ENCODE peak calls at places on chromosomes 11 and 22, in six cellular contexts. T is epithelial cell of esophagus, A is fibroblast of mammary gland, K is neural progenitor cell, B is fibroblast of the aortic adventitia, N is left ventricle myocardium inferior. J is an unnamed sample.

GRCh38 chr11:96339704-96340554 is 3.1 kb downstream of the MAML2 start:
- DNase-seq in A (peak), T (no peak), B (peak), N (no peak), K (no peak), J (no peak)

GRCh38 chr11:113651018-113651417 is 55.1 kb downstream of the TMPRSS5 start:
- DNase-seq in T (no peak), K (no peak), A (no peak), B (no peak), N (no peak), J (no peak)

GRCh38 chr11:83326326-83326725 is 40.2 kb upstream of the CCDC90B start:
- DNase-seq in A (no peak), N (no peak), B (no peak), K (no peak), T (no peak), J (no peak)

GRCh38 chr22:35349704-35350538 is 31.0 kb upstream of the HMOX1 start:
- DNase-seq in A (no peak), B (peak), N (no peak), T (no peak), K (peak), J (no peak)

GRCh38 chr11:133078591-133079179 is 453.6 kb downstream of the OPCML start:
- DNase-seq in A (peak), B (peak), N (no peak), K (peak), T (peak), J (no peak)

GRCh38 chr11:76685841-76686240 is 15.3 kb upstream of the LRRC32 start:
- DNase-seq in T (no peak), K (no peak), B (no peak), A (no peak), N (no peak), J (no peak)

GRCh38 chr22:36383110-36383581 is 4.6 kb downstream of the MYH9 start:
- DNase-seq in A (peak), K (no peak), N (no peak), T (no peak), B (peak), J (peak)

GRCh38 chr11:69113646-69114340 is 41.9 kb upstream of the SMIM38 start:
- DNase-seq in K (no peak), N (no peak), A (no peak), B (no peak), T (no peak), J (no peak)

GRCh38 chr11:105923814-105924213 is 98.2 kb downstream of the MSANTD4 start:
- DNase-seq in N (no peak), T (peak), A (peak), B (peak), K (no peak), J (no peak)

GRCh38 chr11:19553683-19554333 is 158.8 kb upstream of the NAV2 start:
- DNase-seq in N (peak), K (peak), A (peak), T (peak), B (peak), J (peak)

GRCh38 chr11:67656278-67656922 is 5.9 kb upstream of the ACY3 start:
- DNase-seq in N (no peak), T (peak), B (peak), K (no peak), A (peak), J (no peak)

GRCh38 chr11:8917157-8917820 is 6.3 kb downstream of the AKIP1 start:
- DNase-seq in A (peak), T (peak), K (peak), B (peak), N (no peak), J (no peak)

GRCh38 chr11:27183672-27184457 is 143.2 kb downstream of the BBOX1 start:
- DNase-seq in T (peak), A (peak), B (peak), K (peak), N (no peak), J (peak)

GRCh38 chr11:45304992-45305335 is 18.8 kb upstream of the SYT13 start:
- DNase-seq in A (no peak), B (no peak), K (no peak), N (no peak), T (no peak), J (no peak)
- H3K4me3 ChIP-seq in A (no peak), B (no peak), K (no peak), N (no peak), T (no peak), J (no peak)

DNA sequence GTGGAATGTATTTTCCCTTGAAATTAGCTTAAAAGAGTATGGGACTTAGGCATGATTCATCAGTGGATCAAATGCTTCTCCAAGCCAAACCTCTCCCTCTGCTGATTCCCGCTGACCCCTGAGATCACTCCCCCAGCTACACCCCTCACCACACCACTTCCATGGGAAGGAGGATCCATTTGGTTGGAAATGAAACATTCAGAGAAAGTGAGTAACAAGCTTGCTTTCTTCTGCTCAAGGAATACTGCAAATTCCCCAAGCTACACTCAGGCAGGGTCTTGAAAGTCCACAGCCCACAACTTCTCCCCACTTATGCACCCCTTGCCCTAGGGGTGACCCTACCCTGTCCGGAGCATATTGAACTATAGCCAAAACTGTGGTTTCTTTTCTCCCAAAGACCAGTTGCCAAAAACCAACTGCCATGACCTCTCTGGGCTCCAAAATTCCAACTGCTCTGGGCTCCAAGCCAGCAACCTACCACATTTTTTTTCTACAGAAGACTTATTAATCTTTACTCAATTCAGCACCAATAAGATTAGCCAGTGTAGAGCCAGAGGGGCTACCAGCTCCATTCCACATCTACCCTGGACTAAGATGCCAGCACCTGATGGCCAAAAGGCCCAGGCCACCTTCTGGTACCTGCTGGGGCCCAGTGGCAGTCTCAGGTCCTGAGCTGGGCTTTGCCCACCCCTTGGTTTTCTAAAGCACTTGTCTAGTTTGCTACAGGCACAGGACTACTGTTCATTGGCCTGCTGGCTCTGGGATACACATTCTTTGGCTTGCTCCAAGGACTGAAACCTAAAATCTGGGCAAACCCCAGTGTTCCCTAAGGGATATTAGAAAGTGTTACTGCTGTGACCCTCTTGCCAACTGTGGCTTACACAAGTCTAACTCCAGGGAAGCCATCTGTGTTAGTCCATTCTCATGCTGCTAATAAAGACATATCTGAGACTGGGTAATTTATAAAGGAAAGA is 101.1 kb downstream of the MICAL3 start:
- DNase-seq in T (no peak), K (no peak), A (peak), N (no peak), B (peak), J (peak)
- H3K4me3 ChIP-seq in T (no peak), K (no peak), A (peak), N (no peak), B (peak), J (no peak)

DNA sequence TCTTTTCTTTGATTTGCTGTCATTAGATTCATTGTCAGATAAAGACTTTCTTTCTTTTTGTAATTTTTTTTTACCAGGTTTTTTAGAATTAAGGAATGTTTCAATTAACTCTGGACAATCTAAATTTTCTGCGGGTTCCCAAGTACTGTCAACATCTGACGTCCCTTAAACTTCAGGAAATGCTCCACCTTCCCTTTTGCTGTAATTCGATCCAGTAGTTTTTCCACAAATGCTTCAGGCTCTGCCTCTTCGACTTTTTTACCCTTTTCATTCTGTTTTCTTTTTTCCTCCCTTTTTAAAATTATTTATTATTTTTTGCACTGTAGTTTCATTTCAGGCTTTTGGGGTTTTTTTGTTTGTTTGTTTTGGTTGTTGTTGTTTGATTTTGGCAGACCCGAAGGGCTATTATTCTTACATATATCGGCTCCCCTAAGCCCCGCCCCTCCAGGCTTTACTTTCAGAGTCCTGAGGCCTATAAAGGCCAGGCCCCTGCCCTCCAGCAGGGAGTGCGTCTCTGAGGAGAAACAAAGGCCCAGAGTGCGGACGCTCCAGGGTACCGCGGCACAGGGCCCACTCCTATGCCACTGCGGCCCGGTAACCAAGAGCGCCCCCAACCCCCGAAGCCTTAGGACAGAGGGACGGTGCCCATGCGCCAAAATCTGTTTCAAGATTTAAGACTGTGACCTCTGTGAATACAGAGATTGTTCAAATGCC is 116.4 kb downstream of the TYR start:
- DNase-seq in K (peak), N (peak), B (peak), T (peak), A (peak), J (peak)
- H3K4me3 ChIP-seq in K (peak), N (peak), B (no peak), T (no peak), A (peak), J (peak)

GRCh38 chr11:60952742-60953170 is 780 bp upstream of the SLC15A3 start:
- DNase-seq in K (no peak), N (no peak), T (no peak), B (no peak), A (no peak), J (no peak)
- H3K4me3 ChIP-seq in K (no peak), N (peak), T (no peak), B (peak), A (no peak), J (peak)

DNA sequence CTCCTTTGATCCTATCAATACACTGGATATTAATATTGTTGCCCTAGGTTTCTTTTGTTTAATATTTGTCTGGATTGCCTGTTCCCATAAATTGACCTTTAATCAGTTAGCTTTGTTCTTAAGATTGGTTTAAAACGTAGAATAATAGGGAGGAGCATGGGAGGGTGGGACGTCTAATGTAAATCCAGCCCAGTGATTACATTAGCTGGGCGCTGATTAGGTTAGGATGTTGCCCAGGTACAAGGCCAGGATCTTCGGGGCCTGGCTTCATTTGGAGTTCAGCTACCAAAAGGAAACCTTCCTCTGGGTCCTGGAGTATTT is at the start of gene SRSF8:
- DNase-seq in N (no peak), T (no peak), A (no peak), K (no peak), B (no peak), J (no peak)
- H3K4me3 ChIP-seq in N (peak), T (peak), A (peak), K (peak), B (peak), J (peak)

GRCh38 chr11:59088164-59088563 is 2.1 kb downstream of the GLYATL1B start:
- DNase-seq in A (no peak), B (no peak), K (no peak), N (no peak), T (no peak), J (no peak)
- H3K4me3 ChIP-seq in A (no peak), B (no peak), K (no peak), N (no peak), T (no peak), J (no peak)

GRCh38 chr11:117875397-117876048 is 935 bp downstream of the FXYD6 start:
- DNase-seq in A (no peak), B (no peak), T (no peak), K (peak), N (peak), J (no peak)

GRCh38 chr11:117876341-117877119 is at the start of gene FXYD6:
- DNase-seq in T (no peak), K (peak), A (no peak), N (peak), B (no peak), J (peak)

GRCh38 chr11:117876049-117876340 is 463 bp downstream of the FXYD6 start:
- DNase-seq in K (no peak), B (no peak), N (no peak), A (no peak), T (no peak), J (no peak)

GRCh38 chr11:117878314-117878938 is 2.0 kb upstream of the FXYD6 start:
- DNase-seq in N (no peak), K (no peak), A (no peak), T (no peak), B (no peak), J (no peak)

DNA sequence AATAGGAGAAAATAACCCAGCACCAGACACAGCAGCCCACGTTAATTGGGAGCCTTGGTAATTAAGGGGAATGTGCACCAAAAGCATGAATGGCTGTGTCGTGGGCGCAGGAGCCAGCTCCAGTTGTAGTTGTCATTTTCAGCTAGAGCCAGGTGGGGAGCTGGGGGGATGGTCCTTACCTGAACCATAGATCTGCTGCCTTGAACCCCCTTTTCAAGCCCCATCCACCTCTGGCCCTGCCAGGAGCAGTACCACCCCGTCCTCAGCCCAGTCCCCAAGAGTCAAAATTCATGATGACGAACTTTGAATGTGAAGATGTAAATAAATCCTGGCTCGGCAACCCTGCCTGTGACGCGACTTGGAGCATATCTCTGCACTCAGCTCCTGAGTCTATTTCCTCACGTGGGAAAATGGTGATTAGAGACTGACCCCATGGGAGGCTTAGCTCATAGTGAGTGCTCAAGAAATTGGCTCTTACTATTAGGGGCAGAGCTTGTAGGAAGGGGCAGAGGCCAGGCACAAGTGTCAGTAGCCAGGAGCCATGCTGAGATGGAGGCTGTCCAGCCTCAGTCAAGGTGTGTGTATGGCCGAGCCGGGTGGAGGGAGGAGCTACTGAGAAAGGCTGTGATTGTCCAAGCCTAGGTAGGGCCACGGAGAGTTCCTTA is 794 bp upstream of the FXYD6 start:
- DNase-seq in A (peak), T (no peak), N (peak), B (no peak), K (no peak), J (peak)
- H3K4me3 ChIP-seq in A (no peak), T (no peak), N (peak), B (no peak), K (peak), J (no peak)

DNA sequence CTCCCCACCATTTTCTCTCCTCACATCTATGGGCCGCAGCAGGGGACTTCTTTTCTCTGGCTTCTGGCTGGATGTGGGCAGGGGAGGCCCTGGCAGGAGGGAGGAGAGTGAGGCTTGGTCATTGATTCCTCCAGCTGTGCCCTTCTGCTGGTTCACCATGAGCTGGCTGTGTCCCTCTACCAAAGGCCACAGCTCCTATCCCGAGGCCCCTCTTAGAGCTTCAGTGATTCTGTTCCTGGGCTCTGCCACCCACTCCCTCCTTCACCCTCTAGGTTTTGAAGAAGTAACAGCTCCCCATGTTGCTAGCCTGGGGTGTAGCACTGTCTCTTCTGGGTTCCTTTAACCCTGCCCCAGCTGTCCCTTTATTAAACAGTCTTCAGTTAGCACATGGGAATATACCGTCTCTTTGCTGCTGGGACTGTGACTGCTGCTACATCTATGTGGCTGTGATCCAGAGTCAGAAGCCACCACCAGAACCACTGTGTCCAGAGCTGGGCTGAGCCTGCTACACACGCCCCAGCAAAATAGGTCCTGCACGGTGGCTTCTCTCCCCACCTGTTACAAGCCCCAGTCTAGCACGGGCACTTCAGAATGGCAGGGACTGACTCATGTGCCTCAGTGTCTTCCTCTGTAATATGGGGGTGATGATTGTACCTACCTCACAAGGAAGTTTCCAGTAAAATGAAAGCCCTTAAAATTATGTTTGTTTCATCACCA is 578 bp upstream of the PARVG start:
- DNase-seq in A (no peak), T (no peak), K (no peak), N (no peak), B (no peak), J (no peak)
- H3K4me3 ChIP-seq in A (no peak), T (no peak), K (no peak), N (no peak), B (no peak), J (no peak)

J was measured in adrenal gland.